ENCODE peak calls at places on chromosomes 12 and 14, in ten cellular contexts. U is kidney; P is NCI-H1436; K is H4; F is foreskin melanocyte; Q is neural crest cell; B is activated CD8-positive, alpha-beta memory T cell treated with anti-CD3 and anti-CD28 coated beads, Interleukin-2, amount 50 U/mL, for 48 hours; Z is psoas muscle; M is GM04504; D is T-helper 2 cell. X is an unnamed sample.

GRCh38 chr14:22842211-22843122 is 6.1 kb downstream of the MMP14 start:
- DNase-seq in D (no peak), M (no peak), K (no peak), Q (no peak), B (no peak), P (no peak), Z (no peak), U (no peak), F (no peak), X (peak)

GRCh38 chr12:91098942-91099341 is 12.4 kb downstream of the LUM start:
- DNase-seq in D (no peak), P (no peak), Z (no peak), U (no peak), B (no peak), Q (no peak), K (peak), M (peak), F (peak), X (no peak)

GRCh38 chr12:115155665-115156645 is 472.0 kb upstream of the TBX3 start:
- DNase-seq in F (no peak), P (no peak), D (no peak), Z (no peak), Q (no peak), B (no peak), K (peak), U (no peak), M (peak), X (no peak)

GRCh38 chr12:10001141-10001778 is 2.3 kb upstream of the CLEC1B start:
- DNase-seq in Z (no peak), Q (no peak), U (no peak), P (no peak), F (no peak), D (no peak), K (no peak), M (no peak), B (no peak), X (no peak)

GRCh38 chr14:101062065-101062450 is 158.5 kb upstream of the RTL1 start:
- DNase-seq in P (no peak), K (no peak), D (no peak), Q (peak), F (no peak), B (no peak), U (peak), Z (peak), M (no peak), X (peak)

GRCh38 chr14:87687338-87687876 is 305.6 kb downstream of the GALC start:
- DNase-seq in Z (no peak), F (no peak), D (no peak), B (no peak), P (no peak), M (no peak), Q (no peak), K (no peak), U (no peak), X (no peak)

GRCh38 chr12:110022980-110023633 is 23.9 kb downstream of the ANKRD13A start:
- DNase-seq in P (no peak), Q (no peak), K (no peak), B (no peak), D (no peak), Z (no peak), F (no peak), M (no peak), U (no peak), X (no peak)

GRCh38 chr12:90183201-90183600 is 474.6 kb upstream of the ATP2B1 start:
- DNase-seq in Q (no peak), D (no peak), B (no peak), P (no peak), U (no peak), Z (no peak), F (no peak), M (no peak), K (no peak), X (no peak)

GRCh38 chr14:86802726-86803125 is 1190.3 kb downstream of the GALC start:
- DNase-seq in Z (no peak), M (no peak), K (no peak), F (no peak), B (no peak), U (no peak), P (no peak), D (no peak), Q (no peak), X (no peak)

GRCh38 chr12:130335517-130336392 is 1.9 kb upstream of the PIWIL1 start:
- DNase-seq in Z (no peak), K (peak), U (no peak), M (peak), B (no peak), D (no peak), F (peak), Q (peak), P (peak), X (no peak)

GRCh38 chr14:55245657-55246268 is 25.5 kb upstream of the FBXO34 start:
- DNase-seq in D (no peak), P (no peak), F (no peak), M (peak), B (no peak), Z (no peak), U (no peak), Q (no peak), K (peak), X (no peak)

GRCh38 chr12:112851024-112851777 is 55.6 kb upstream of the OAS1 start:
- DNase-seq in B (no peak), P (no peak), Q (no peak), F (no peak), U (no peak), Z (no peak), M (no peak), D (no peak), K (no peak), X (no peak)

GRCh38 chr12:116404913-116405611 is 127.6 kb upstream of the MED13L start:
- DNase-seq in B (no peak), M (no peak), Q (no peak), P (no peak), K (no peak), D (no peak), Z (no peak), F (no peak), U (no peak), X (no peak)

GRCh38 chr12:1916396-1917171 is 1.9 kb downstream of the CACNA2D4 start:
- DNase-seq in Z (no peak), B (peak), M (no peak), U (no peak), P (no peak), Q (peak), D (no peak), K (peak), F (no peak), X (no peak)

GRCh38 chr14:99615497-99616245 is 11.7 kb upstream of the CCDC85C start:
- DNase-seq in Q (no peak), Z (no peak), B (no peak), M (no peak), D (no peak), P (no peak), U (no peak), F (peak), K (no peak), X (no peak)

GRCh38 chr14:102220031-102220430 is 80.3 kb downstream of the WDR20 start:
- DNase-seq in F (no peak), M (no peak), Q (no peak), B (no peak), K (no peak), P (peak), D (no peak), U (no peak), Z (no peak), X (peak)

GRCh38 chr12:50326636-50327284 is 43.4 kb upstream of the LIMA1 start:
- DNase-seq in D (no peak), B (no peak), K (peak), Z (no peak), Q (no peak), P (no peak), F (no peak), U (no peak), M (peak), X (no peak)

GRCh38 chr12:57726151-57726883 is 12.2 kb downstream of the AGAP2 start:
- DNase-seq in U (peak), B (peak), F (peak), P (peak), Z (peak), D (no peak), K (peak), M (peak), Q (peak), X (no peak)

GRCh38 chr14:105408592-105408991 is 10.3 kb downstream of the TEX22 start:
- DNase-seq in D (no peak), Z (no peak), B (no peak), P (no peak), K (no peak), Q (no peak), M (no peak), U (no peak), F (no peak), X (no peak)

GRCh38 chr12:49367381-49368239 is at the start of gene SPATS2:
- DNase-seq in Z (peak), D (no peak), U (peak), F (peak), Q (peak), K (no peak), M (no peak), P (no peak), B (no peak), X (peak)

GRCh38 chr14:100778951-100779690 is 46.8 kb upstream of the MEG3 start:
- DNase-seq in U (no peak), B (peak), Q (no peak), F (no peak), D (no peak), M (no peak), Z (no peak), P (no peak), K (no peak), X (peak)

GRCh38 chr14:62745496-62745895 is 299.8 kb downstream of the KCNH5 start:
- DNase-seq in D (no peak), F (no peak), B (no peak), Q (no peak), Z (no peak), K (peak), U (no peak), P (no peak), M (no peak), X (no peak)

GRCh38 chr14:24875203-24875840 is 174.6 kb downstream of the STXBP6 start:
- DNase-seq in F (no peak), U (no peak), Q (no peak), M (no peak), P (no peak), K (no peak), Z (no peak), B (no peak), D (no peak), X (no peak)

GRCh38 chr14:81331229-81332026 is 68.7 kb downstream of the STON2 start:
- DNase-seq in Q (no peak), U (no peak), M (no peak), K (no peak), P (no peak), F (peak), D (no peak), B (no peak), Z (no peak), X (no peak)

GRCh38 chr12:58387199-58387598 is 445.8 kb downstream of the ATP23 start:
- DNase-seq in D (no peak), F (peak), B (no peak), K (no peak), U (no peak), M (no peak), P (no peak), Q (no peak), Z (no peak), X (no peak)

GRCh38 chr14:74475678-74476077 is 17.4 kb downstream of the NPC2 start:
- DNase-seq in Q (no peak), U (no peak), Z (no peak), B (no peak), K (no peak), P (no peak), F (no peak), D (no peak), M (peak), X (no peak)

GRCh38 chr14:57480044-57480443 is 13.6 kb downstream of the CCDC198 start:
- DNase-seq in B (no peak), M (peak), Z (no peak), Q (no peak), F (no peak), P (no peak), U (no peak), K (peak), D (no peak), X (no peak)

GRCh38 chr12:127809236-127809635 is 457.7 kb upstream of the TMEM132C start:
- DNase-seq in Q (no peak), U (no peak), P (no peak), M (peak), Z (no peak), K (peak), F (no peak), D (no peak), B (no peak), X (no peak)

GRCh38 chr12:96218989-96219678 is 25.0 kb downstream of the ELK3 start:
- DNase-seq in Q (no peak), K (no peak), P (no peak), M (no peak), Z (no peak), D (no peak), F (no peak), B (no peak), U (no peak), X (no peak)

GRCh38 chr14:55398679-55399078 is 13.0 kb downstream of the ATG14 start:
- DNase-seq in Z (no peak), F (peak), D (no peak), B (no peak), M (peak), Q (no peak), U (no peak), P (no peak), K (peak), X (no peak)

GRCh38 chr14:98014851-98015615 is 1217.9 kb downstream of the VRK1 start:
- DNase-seq in B (no peak), Z (no peak), D (no peak), Q (no peak), P (no peak), U (no peak), F (no peak), K (no peak), M (no peak), X (no peak)

GRCh38 chr14:22841769-22842168 is 5.4 kb downstream of the MMP14 start:
- DNase-seq in U (no peak), M (no peak), D (no peak), B (no peak), K (no peak), Q (no peak), F (no peak), Z (no peak), P (no peak), X (peak)

GRCh38 chr12:51793201-51793600 is 55.3 kb downstream of the FIGNL2 start:
- DNase-seq in Z (no peak), B (no peak), Q (no peak), K (no peak), F (no peak), D (no peak), P (no peak), U (no peak), M (no peak), X (no peak)

GRCh38 chr12:67067453-67068203 is 201.5 kb upstream of the CAND1 start:
- DNase-seq in D (no peak), Q (no peak), B (peak), M (no peak), P (no peak), Z (no peak), F (no peak), K (no peak), U (no peak), X (no peak)

GRCh38 chr14:103418508-103418818 is 33.2 kb downstream of the MARK3 start:
- DNase-seq in F (no peak), Q (no peak), P (no peak), M (peak), Z (no peak), K (peak), B (no peak), U (no peak), D (no peak), X (no peak)

GRCh38 chr12:91565246-91565645 is 382.6 kb upstream of the DCN start:
- DNase-seq in U (no peak), D (no peak), B (no peak), P (no peak), Q (no peak), F (peak), K (no peak), M (no peak), Z (no peak), X (no peak)

GRCh38 chr12:11958216-11959091 is 112.3 kb upstream of the BCL2L14 start:
- DNase-seq in F (peak), P (no peak), B (no peak), Q (no peak), Z (no peak), U (no peak), D (no peak), M (peak), K (peak), X (no peak)

GRCh38 chr14:103997391-103997790 is 55.1 kb upstream of the RD3L start:
- DNase-seq in K (no peak), B (no peak), F (no peak), Q (no peak), P (no peak), D (no peak), M (no peak), U (no peak), Z (no peak), X (no peak)

GRCh38 chr12:75825686-75826085 is 205.9 kb downstream of the PHLDA1 start:
- DNase-seq in P (no peak), F (peak), U (no peak), Z (no peak), M (peak), D (no peak), B (no peak), K (peak), Q (no peak), X (no peak)

X was measured in chondrocyte.